ENCODE peak calls at places on chromosomes 3 and 15, in nine cellular contexts. N, R, L, U, I, Q, S, O and D are unnamed samples.

GRCh38 chr3:52892625-52893311 is 4.6 kb downstream of the STIMATE start:
- DNase-seq in N (no peak), R (peak), L (no peak), U (no peak), I (no peak), Q (no peak), S (no peak), O (no peak), D (peak)

GRCh38 chr3:78360849-78361248 is 1321.0 kb downstream of the ROBO2 start:
- DNase-seq in N (no peak), R (no peak), L (no peak), U (no peak), I (no peak), Q (no peak), S (no peak), O (no peak), D (no peak)

GRCh38 chr3:140386357-140387100 is 291.3 kb upstream of the TRIM42 start:
- DNase-seq in N (no peak), R (no peak), L (no peak), U (no peak), I (no peak), Q (no peak), S (no peak), O (no peak), D (no peak)

GRCh38 chr3:47323431-47324277 is 40.9 kb downstream of the KLHL18 start:
- DNase-seq in N (no peak), R (peak), L (no peak), U (no peak), I (no peak), Q (no peak), S (no peak), O (peak), D (peak)

GRCh38 chr15:20357139-20358065 is 184.2 kb downstream of the GOLGA6L6 start:
- DNase-seq in N (no peak), R (peak), L (no peak), U (peak), I (no peak), Q (no peak), S (no peak), O (no peak), D (no peak)

GRCh38 chr3:114721864-114722263 is 425.2 kb downstream of the ZBTB20 start:
- DNase-seq in N (no peak), R (no peak), L (no peak), U (no peak), I (no peak), Q (no peak), S (no peak), O (no peak), D (no peak)

GRCh38 chr15:63530235-63530634 is 25.8 kb downstream of the USP3 start:
- DNase-seq in N (no peak), R (no peak), L (no peak), U (no peak), I (no peak), Q (no peak), S (no peak), O (no peak), D (no peak)

GRCh38 chr15:29134239-29134638 is 135.4 kb downstream of the NSMCE3 start:
- DNase-seq in N (no peak), R (no peak), L (no peak), U (peak), I (no peak), Q (no peak), S (no peak), O (no peak), D (no peak)

GRCh38 chr15:44144193-44144592 is 50.9 kb downstream of the FRMD5 start:
- DNase-seq in N (no peak), R (no peak), L (no peak), U (no peak), I (no peak), Q (no peak), S (no peak), O (no peak), D (no peak)

GRCh38 chr3:113079532-113079931 is 88.7 kb downstream of the GTPBP8 start:
- DNase-seq in N (no peak), R (no peak), L (no peak), U (no peak), I (no peak), Q (no peak), S (no peak), O (no peak), D (no peak)

GRCh38 chr3:124883766-124884473 is 3.2 kb downstream of the ITGB5 start:
- DNase-seq in N (no peak), R (no peak), L (no peak), U (no peak), I (no peak), Q (no peak), S (no peak), O (no peak), D (peak)

GRCh38 chr15:58951388-58952060 is 18.0 kb upstream of the SLTM start:
- DNase-seq in N (no peak), R (peak), L (no peak), U (no peak), I (no peak), Q (no peak), S (no peak), O (peak), D (peak)

GRCh38 chr3:111277226-111277625 is 205.6 kb downstream of the NECTIN3 start:
- DNase-seq in N (no peak), R (peak), L (no peak), U (no peak), I (no peak), Q (peak), S (no peak), O (no peak), D (peak)

GRCh38 chr15:31439328-31439727 is 112.7 kb downstream of the KLF13 start:
- DNase-seq in N (no peak), R (no peak), L (no peak), U (no peak), I (peak), Q (no peak), S (peak), O (peak), D (no peak)

GRCh38 chr3:165939141-165939540 is 101.9 kb upstream of the BCHE start:
- DNase-seq in N (no peak), R (no peak), L (no peak), U (no peak), I (no peak), Q (no peak), S (no peak), O (no peak), D (no peak)

GRCh38 chr15:66859688-66860253 is 157.7 kb downstream of the SMAD6 start:
- DNase-seq in N (no peak), R (no peak), L (no peak), U (peak), I (peak), Q (no peak), S (no peak), O (no peak), D (no peak)

GRCh38 chr3:43087249-43087776 is 18.6 kb downstream of the POMGNT2 start:
- DNase-seq in N (no peak), R (no peak), L (no peak), U (peak), I (no peak), Q (no peak), S (no peak), O (no peak), D (peak)

GRCh38 chr3:114205541-114205940 is 26.7 kb upstream of the DRD3 start:
- DNase-seq in N (no peak), R (peak), L (no peak), U (no peak), I (no peak), Q (no peak), S (no peak), O (no peak), D (peak)

GRCh38 chr15:90059208-90059985 is 42.9 kb downstream of the IDH2 start:
- DNase-seq in N (peak), R (no peak), L (peak), U (peak), I (peak), Q (no peak), S (peak), O (no peak), D (no peak)

GRCh38 chr3:133941390-133941789 is 45.7 kb upstream of the RAB6B start:
- DNase-seq in N (no peak), R (peak), L (no peak), U (peak), I (no peak), Q (no peak), S (no peak), O (no peak), D (no peak)

GRCh38 chr15:95522533-95522932 is 808.0 kb upstream of the NR2F2 start:
- DNase-seq in N (no peak), R (peak), L (no peak), U (no peak), I (no peak), Q (no peak), S (no peak), O (no peak), D (no peak)

GRCh38 chr15:80240261-80240660 is 11.8 kb downstream of the CTXND1 start:
- DNase-seq in N (no peak), R (no peak), L (no peak), U (no peak), I (no peak), Q (no peak), S (no peak), O (no peak), D (no peak)

GRCh38 chr3:74693216-74693615 is 78.8 kb upstream of the CNTN3 start:
- DNase-seq in N (no peak), R (peak), L (no peak), U (no peak), I (no peak), Q (no peak), S (no peak), O (no peak), D (peak)

GRCh38 chr15:74725845-74726773 is 781 bp upstream of the CYP1A1 start:
- DNase-seq in N (peak), R (peak), L (peak), U (no peak), I (peak), Q (no peak), S (peak), O (no peak), D (peak)

GRCh38 chr15:101328001-101328400 is 33.0 kb upstream of the SNRPA1 start:
- DNase-seq in N (no peak), R (no peak), L (no peak), U (no peak), I (no peak), Q (no peak), S (no peak), O (no peak), D (no peak)

GRCh38 chr15:78149805-78150751 is 916 bp downstream of the IDH3A start:
- DNase-seq in N (no peak), R (no peak), L (no peak), U (no peak), I (peak), Q (no peak), S (no peak), O (no peak), D (no peak)

GRCh38 chr3:111072016-111072891 is 638 bp downstream of the NECTIN3 start:
- DNase-seq in N (no peak), R (peak), L (no peak), U (no peak), I (peak), Q (no peak), S (peak), O (no peak), D (peak)

GRCh38 chr3:179476215-179476614 is 24.9 kb upstream of the GNB4 start:
- DNase-seq in N (no peak), R (no peak), L (no peak), U (no peak), I (no peak), Q (no peak), S (no peak), O (no peak), D (no peak)